ENCODE peak calls at places on chromosomes 6 and 20, in six cellular contexts. P is HFFc6, M is esophagus squamous epithelium, N is neural crest cell, E is activated B cell treated with CpG ODN at 0.5 μM for 24 hours, Q is GM06990. K is an unnamed sample.

GRCh38 chr6:15206887-15207286 is 39.0 kb upstream of the JARID2 start:
- DNase-seq in P (no peak), M (no peak), N (no peak), E (no peak), Q (no peak), K (no peak)

GRCh38 chr6:16060039-16060438 is 68.8 kb upstream of the MYLIP start:
- DNase-seq in P (no peak), M (no peak), N (no peak), E (no peak), Q (no peak), K (no peak)

GRCh38 chr6:90739339-90739738 is 152.5 kb upstream of the MAP3K7 start:
- DNase-seq in P (no peak), M (no peak), N (no peak), E (no peak), Q (no peak), K (no peak)

GRCh38 chr20:4502756-4503155 is 219.0 kb upstream of the PRND start:
- DNase-seq in P (no peak), M (no peak), N (no peak), E (no peak), Q (no peak), K (no peak)

GRCh38 chr6:5998741-5999687 is 7.7 kb downstream of the NRN1 start:
- DNase-seq in P (no peak), M (no peak), N (peak; percentile 24), E (no peak), Q (no peak), K (no peak)

GRCh38 chr6:155939253-155939652 is 483.6 kb upstream of the NOX3 start:
- DNase-seq in P (no peak), M (no peak), N (no peak), E (no peak), Q (no peak), K (no peak)

GRCh38 chr6:56904068-56904467 is 50.8 kb upstream of the BEND6 start:
- DNase-seq in P (no peak), M (no peak), N (no peak), E (no peak), Q (no peak), K (no peak)

GRCh38 chr6:125512621-125513020 is 210.9 kb upstream of the HDDC2 start:
- DNase-seq in P (no peak), M (no peak), N (no peak), E (no peak), Q (no peak), K (no peak)

GRCh38 chr6:136317023-136317649 is 27.5 kb upstream of the BCLAF1 start:
- DNase-seq in P (peak; percentile 48), M (no peak), N (peak; percentile 38), E (no peak), Q (no peak), K (no peak)

GRCh38 chr6:48736486-48737206 is 625.6 kb upstream of the PTCHD4 start:
- DNase-seq in P (peak; percentile 90), M (no peak), N (no peak), E (no peak), Q (no peak), K (no peak)

GRCh38 chr20:44204156-44204831 is 6.3 kb downstream of the OSER1 start:
- DNase-seq in P (peak; percentile 93), M (no peak), N (no peak), E (no peak), Q (no peak), K (no peak)

GRCh38 chr20:409697-410559 is 1.8 kb downstream of the RBCK1 start:
- DNase-seq in P (no peak), M (no peak), N (no peak), E (no peak), Q (no peak), K (no peak)

GRCh38 chr20:19806806-19807691 is 49.0 kb downstream of the RIN2 start:
- DNase-seq in P (no peak), M (no peak), N (no peak), E (no peak), Q (no peak), K (no peak)

GRCh38 chr6:32195902-32196681 is 3.6 kb upstream of the GPSM3 start:
- DNase-seq in P (peak; percentile 51), M (peak; percentile 45), N (peak; percentile 85), E (peak; percentile 76), Q (peak; percentile 84), K (peak; percentile 88)

GRCh38 chr6:158049055-158050028 is 67.7 kb downstream of the SYNJ2 start:
- DNase-seq in P (no peak), M (no peak), N (no peak), E (no peak), Q (no peak), K (no peak)

GRCh38 chr6:133951881-133952814 is 876 bp upstream of the TBPL1 start:
- DNase-seq in P (peak; percentile 80), M (no peak), N (peak; percentile 53), E (peak; percentile 66), Q (peak; percentile 69), K (peak; percentile 76)

GRCh38 chr20:32465092-32465900 is 107.2 kb downstream of the ASXL1 start:
- DNase-seq in P (peak; percentile 80), M (no peak), N (peak; percentile 44), E (no peak), Q (no peak), K (no peak)

GRCh38 chr6:75486850-75487568 is 6.6 kb downstream of the FILIP1 start:
- DNase-seq in P (no peak), M (no peak), N (no peak), E (no peak), Q (no peak), K (no peak)

GRCh38 chr6:63672582-63673129 is 37.1 kb downstream of the PHF3 start:
- DNase-seq in P (no peak), M (no peak), N (no peak), E (no peak), Q (no peak), K (no peak)

GRCh38 chr6:155274533-155274932 is 10.7 kb downstream of the CLDN20 start:
- DNase-seq in P (peak; percentile 49), M (no peak), N (no peak), E (no peak), Q (no peak), K (no peak)

GRCh38 chr20:8557711-8558110 is 425.6 kb downstream of the PLCB1 start:
- DNase-seq in P (peak; percentile 42), M (no peak), N (no peak), E (no peak), Q (no peak), K (no peak)

GRCh38 chr6:29129326-29130012 is 21.6 kb downstream of the OR2J3 start:
- DNase-seq in P (no peak), M (no peak), N (no peak), E (no peak), Q (no peak), K (no peak)

DNA sequence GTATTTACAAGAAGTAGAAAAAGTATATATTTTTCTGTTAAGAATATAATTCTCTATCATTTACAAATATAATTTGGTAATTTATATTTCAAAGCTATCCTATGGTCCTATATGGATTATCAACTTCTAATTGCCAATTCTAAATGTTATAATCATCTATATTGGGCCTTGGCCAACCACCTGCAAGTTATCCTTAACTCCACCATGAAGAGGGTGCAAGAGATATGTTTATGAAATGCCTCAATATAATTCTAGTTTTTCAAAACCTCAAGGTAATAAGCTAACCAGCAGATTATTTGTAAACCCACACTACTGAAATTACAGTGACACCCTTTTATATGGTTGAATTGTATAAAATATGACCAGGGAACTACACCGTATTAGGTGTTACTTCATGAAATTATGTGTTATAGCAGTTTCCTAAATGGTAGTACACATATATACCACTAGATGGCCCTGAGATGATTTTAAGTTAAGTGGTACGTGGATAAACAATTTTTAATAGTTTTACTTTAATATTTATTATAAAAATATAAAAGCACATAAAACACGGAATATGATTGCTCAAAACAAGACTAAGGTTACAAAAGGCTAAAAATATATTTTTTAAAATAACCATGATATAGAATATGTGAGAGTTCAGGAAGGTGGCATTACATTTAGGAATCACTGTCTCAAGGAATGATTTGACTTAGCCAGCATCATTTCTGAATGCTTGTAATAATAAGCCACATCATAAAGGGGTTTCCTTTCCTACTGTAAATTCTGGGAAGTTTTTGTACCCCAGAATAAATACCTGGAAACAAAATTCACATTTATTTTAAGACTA is 9.8 kb upstream of the PNISR start:
- DNase-seq in P (peak; percentile 33), M (no peak), N (no peak), E (no peak), Q (no peak), K (no peak)
- TF ChIP-seq CTCF in P (peak; percentile 86), M (peak; percentile 59), N (peak; percentile 75), E (no peak), Q (peak; percentile 55), K (peak; percentile 85)

GRCh38 chr6:137921823-137922222 is 54.8 kb downstream of the TNFAIP3 start:
- DNase-seq in P (no peak), M (no peak), N (no peak), E (no peak), Q (no peak), K (no peak)
- TF ChIP-seq CTCF in P (no peak), M (no peak), N (no peak), E (no peak), Q (peak; percentile 39), K (peak; percentile 35)

DNA sequence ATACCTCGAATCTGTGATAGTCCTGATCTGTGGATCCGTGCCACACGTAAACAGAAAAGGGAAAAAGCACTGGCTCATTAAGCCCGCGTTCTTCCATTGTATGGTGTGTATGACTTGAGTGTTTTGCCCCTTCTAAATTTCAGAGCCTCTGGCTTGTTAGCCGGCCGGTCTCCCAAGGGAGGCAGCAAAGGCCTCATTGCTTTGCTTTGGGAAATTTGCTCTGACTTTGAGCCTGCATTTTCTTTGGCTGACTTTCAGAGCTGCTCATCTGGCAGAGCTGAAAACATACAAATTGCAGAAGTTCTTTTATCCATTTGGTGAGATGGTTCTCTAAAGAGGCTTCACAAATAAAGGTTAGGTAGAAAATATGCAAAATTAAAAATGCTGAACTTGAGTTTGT is 123.0 kb downstream of the UTRN start:
- DNase-seq in P (no peak), M (no peak), N (no peak), E (no peak), Q (no peak), K (no peak)
- TF ChIP-seq CTCF in P (no peak), M (no peak), N (no peak), E (no peak), Q (no peak), K (no peak)

GRCh38 chr20:15708984-15709598 is 864.2 kb downstream of the KIF16B start:
- DNase-seq in P (no peak), M (no peak), N (peak; percentile 67), E (peak; percentile 55), Q (peak; percentile 28), K (no peak)
- TF ChIP-seq CTCF in P (peak; percentile 72), M (peak; percentile 8), N (peak; percentile 72), E (no peak), Q (peak; percentile 93), K (peak; percentile 81)

DNA sequence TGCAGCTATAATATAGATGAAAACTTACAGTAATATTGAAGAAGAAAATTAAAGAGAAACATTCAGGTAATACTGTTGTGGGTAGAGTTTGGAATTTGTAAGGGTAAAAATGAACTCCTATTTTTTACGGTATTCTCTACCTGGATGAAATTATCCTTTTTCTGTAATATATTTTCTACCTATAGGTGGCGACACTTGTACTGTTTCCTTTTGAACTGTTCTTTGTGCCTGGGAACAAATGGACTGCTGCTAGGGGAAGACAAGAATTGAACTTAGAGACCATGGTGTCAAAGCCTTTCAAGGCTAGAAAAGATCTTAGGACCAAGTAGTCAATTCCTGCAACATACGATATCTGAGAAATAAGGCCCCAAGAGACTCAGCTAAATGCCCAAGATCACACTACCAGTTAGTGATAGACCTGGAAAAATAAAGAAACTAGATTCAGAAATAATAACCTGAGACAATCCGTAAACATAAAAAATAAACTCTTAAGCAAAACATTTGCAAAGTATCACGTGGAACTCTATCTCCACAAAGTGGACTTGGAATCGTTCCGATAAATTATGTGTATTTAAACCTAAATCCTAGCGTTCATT is 383.8 kb downstream of the TFAP2A start:
- DNase-seq in P (peak; percentile 12), M (no peak), N (no peak), E (no peak), Q (no peak), K (no peak)
- TF ChIP-seq CTCF in P (peak; percentile 91), M (peak; percentile 36), N (peak; percentile 68), E (no peak), Q (peak; percentile 52), K (peak; percentile 82)

K was measured in type B pancreatic cell.